ENCODE peak calls at places on chromosomes 11 and 22, in ten cellular contexts. R, K, J, L, H, C, Q, P, I and D are unnamed samples. For H3K4me1, the result is how much of the 10 kb centered on the place peaks cover.

GRCh38 chr22:24401824-24402434 is 25.5 kb upstream of the ADORA2A start:
- DNase-seq in R (no peak), K (no peak), J (no peak), L (no peak), H (no peak), C (no peak), Q (no peak), P (no peak), I (peak), D (no peak)

GRCh38 chr11:12005476-12005875 is 3.0 kb downstream of the DKK3 start:
- DNase-seq in R (no peak), K (no peak), J (no peak), L (no peak), H (no peak), C (no peak), Q (no peak), P (no peak), I (no peak), D (no peak)

GRCh38 chr22:30021338-30021737 is 58.9 kb upstream of the HORMAD2 start:
- DNase-seq in R (no peak), K (no peak), J (no peak), L (no peak), H (no peak), C (no peak), Q (no peak), P (no peak), I (no peak), D (no peak)

GRCh38 chr11:19060629-19061028 is at the start of gene MRGPRX2:
- DNase-seq in R (no peak), K (no peak), J (no peak), L (no peak), H (no peak), C (no peak), Q (no peak), P (no peak), I (no peak), D (no peak)

GRCh38 chr22:19663821-19664325 is 50.4 kb upstream of the SEPTIN5 start:
- DNase-seq in R (no peak), K (peak), J (no peak), L (no peak), H (no peak), C (no peak), Q (no peak), P (peak), I (peak), D (no peak)

GRCh38 chr22:44399906-44400762 is 87.4 kb upstream of the SHISAL1 start:
- DNase-seq in R (no peak), K (no peak), J (peak), L (peak), H (no peak), C (no peak), Q (no peak), P (peak), I (peak), D (peak)

GRCh38 chr11:3642071-3642951 is 519 bp upstream of the ART5 start:
- DNase-seq in R (peak), K (no peak), J (peak), L (peak), H (no peak), C (peak), Q (peak), P (peak), I (peak), D (peak)

GRCh38 chr22:50280022-50280707 is 10.0 kb upstream of the MAPK11 start:
- DNase-seq in R (no peak), K (no peak), J (peak), L (no peak), H (no peak), C (no peak), Q (no peak), P (no peak), I (no peak), D (no peak)

GRCh38 chr11:77088236-77089003 is 14.2 kb upstream of the OMP start:
- DNase-seq in R (no peak), K (no peak), J (peak), L (peak), H (no peak), C (no peak), Q (peak), P (no peak), I (no peak), D (peak)

GRCh38 chr22:39433476-39434242 is 23.2 kb upstream of the MGAT3 start:
- DNase-seq in R (no peak), K (no peak), J (no peak), L (no peak), H (no peak), C (no peak), Q (no peak), P (no peak), I (no peak), D (no peak)

GRCh38 chr11:1825039-1825740 is 9.6 kb upstream of the SYT8 start:
- DNase-seq in R (no peak), K (no peak), J (peak), L (peak), H (no peak), C (peak), Q (no peak), P (peak), I (no peak), D (no peak)

GRCh38 chr22:46006379-46007002 is 29.5 kb upstream of the WNT7B start:
- DNase-seq in R (peak), K (peak), J (peak), L (peak), H (peak), C (peak), Q (peak), P (peak), I (peak), D (peak)

GRCh38 chr11:85299247-85299646 is 327.9 kb downstream of the DLG2 start:
- DNase-seq in R (no peak), K (no peak), J (no peak), L (no peak), H (no peak), C (peak), Q (no peak), P (no peak), I (no peak), D (no peak)

GRCh38 chr11:2770556-2771301 is 70.9 kb upstream of the KCNQ1OT1 start:
- DNase-seq in R (no peak), K (peak), J (peak), L (no peak), H (peak), C (no peak), Q (peak), P (peak), I (no peak), D (peak)

GRCh38 chr11:8389034-8389996 is 125.6 kb upstream of the LMO1 start:
- DNase-seq in R (no peak), K (no peak), J (peak), L (no peak), H (no peak), C (no peak), Q (no peak), P (no peak), I (no peak), D (no peak)

GRCh38 chr11:9057888-9058287 is 33.5 kb downstream of the SCUBE2 start:
- DNase-seq in R (no peak), K (no peak), J (no peak), L (no peak), H (no peak), C (no peak), Q (no peak), P (peak), I (no peak), D (no peak)

GRCh38 chr11:44949160-44950035 is 1.3 kb downstream of the TP53I11 start:
- DNase-seq in R (no peak), K (no peak), J (no peak), L (peak), H (no peak), C (peak), Q (no peak), P (peak), I (peak), D (no peak)

GRCh38 chr22:37219534-37219933 is 7.3 kb upstream of the SSTR3 start:
- DNase-seq in R (no peak), K (no peak), J (no peak), L (no peak), H (no peak), C (no peak), Q (no peak), P (no peak), I (no peak), D (no peak)

GRCh38 chr11:45974806-45975205 is 52.4 kb downstream of the LARGE2 start:
- DNase-seq in R (no peak), K (no peak), J (no peak), L (no peak), H (no peak), C (no peak), Q (no peak), P (no peak), I (no peak), D (no peak)

GRCh38 chr11:65398362-65398910 is 12.0 kb downstream of the FRMD8 start:
- DNase-seq in R (no peak), K (no peak), J (no peak), L (no peak), H (no peak), C (no peak), Q (no peak), P (no peak), I (no peak), D (no peak)

GRCh38 chr22:40031766-40032470 is 37.2 kb downstream of the FAM83F start:
- DNase-seq in R (no peak), K (peak), J (no peak), L (no peak), H (no peak), C (no peak), Q (peak), P (no peak), I (no peak), D (peak)

GRCh38 chr11:109707411-109707810 is 285.4 kb downstream of the C11orf87 start:
- DNase-seq in R (peak), K (no peak), J (no peak), L (no peak), H (no peak), C (no peak), Q (no peak), P (no peak), I (no peak), D (no peak)

GRCh38 chr11:127106142-127106541 is 105.6 kb upstream of the KIRREL3 start:
- DNase-seq in R (no peak), K (no peak), J (no peak), L (no peak), H (peak), C (no peak), Q (no peak), P (no peak), I (no peak), D (no peak)

GRCh38 chr11:12971955-12972354 is 37.2 kb upstream of the RASSF10 start:
- DNase-seq in R (no peak), K (no peak), J (no peak), L (no peak), H (no peak), C (no peak), Q (no peak), P (no peak), I (no peak), D (no peak)

GRCh38 chr11:102143867-102144266 is 33.6 kb downstream of the YAP1 start:
- DNase-seq in R (no peak), K (no peak), J (no peak), L (no peak), H (no peak), C (no peak), Q (no peak), P (no peak), I (no peak), D (no peak)

GRCh38 chr22:24185501-24186351 is 4.4 kb downstream of the SUSD2 start:
- DNase-seq in R (no peak), K (no peak), J (no peak), L (no peak), H (no peak), C (no peak), Q (peak), P (no peak), I (peak), D (no peak)

GRCh38 chr22:38755911-38756532 is at the start of gene SUN2:
- DNase-seq in R (peak), K (peak), J (peak), L (peak), H (peak), C (peak), Q (peak), P (peak), I (peak), D (peak)

GRCh38 chr11:126405906-126406305 is 50.4 kb downstream of the ST3GAL4 start:
- DNase-seq in R (no peak), K (no peak), J (no peak), L (peak), H (no peak), C (no peak), Q (no peak), P (no peak), I (no peak), D (no peak)

GRCh38 chr22:38850941-38851849 is 7.4 kb upstream of the NPTXR start:
- DNase-seq in R (no peak), K (no peak), J (no peak), L (no peak), H (no peak), C (peak), Q (no peak), P (no peak), I (no peak), D (no peak)

GRCh38 chr11:12287374-12288211 is 89.8 kb upstream of the PARVA start:
- DNase-seq in R (peak), K (peak), J (peak), L (peak), H (peak), C (peak), Q (peak), P (peak), I (peak), D (peak)

GRCh38 chr11:13329670-13330401 is 52.2 kb downstream of the BMAL1 start:
- DNase-seq in R (no peak), K (no peak), J (peak), L (no peak), H (no peak), C (no peak), Q (no peak), P (no peak), I (peak), D (no peak)

GRCh38 chr11:27423125-27423524 is 49.5 kb downstream of the LGR4 start:
- DNase-seq in R (peak), K (peak), J (peak), L (peak), H (no peak), C (peak), Q (peak), P (no peak), I (no peak), D (peak)

GRCh38 chr11:14637868-14638409 is 5.7 kb upstream of the PDE3B start:
- DNase-seq in R (no peak), K (no peak), J (no peak), L (no peak), H (no peak), C (no peak), Q (no peak), P (no peak), I (no peak), D (no peak)

GRCh38 chr22:41469218-41469851 is 418 bp downstream of the ACO2 start:
- DNase-seq in R (no peak), K (no peak), J (peak), L (peak), H (no peak), C (no peak), Q (peak), P (no peak), I (no peak), D (no peak)

GRCh38 chr11:40130427-40130826 is 1329.0 kb downstream of the LRRC4C start:
- DNase-seq in R (no peak), K (no peak), J (no peak), L (no peak), H (no peak), C (no peak), Q (no peak), P (peak), I (peak), D (no peak)

GRCh38 chr11:76669901-76670474 is 559 bp downstream of the LRRC32 start:
- DNase-seq in R (no peak), K (no peak), J (no peak), L (no peak), H (no peak), C (no peak), Q (peak), P (no peak), I (no peak), D (peak)

GRCh38 chr11:108498046-108498815 is at the start of gene POGLUT3:
- DNase-seq in R (peak), K (peak), J (peak), L (peak), H (no peak), C (peak), Q (peak), P (peak), I (peak), D (peak)
- TF ChIP-seq EP300 in R (no peak), K (no peak), J (no peak), L (no peak), H (no peak), C (no peak), Q (no peak), P (no peak), I (no peak), D (no peak)

GRCh38 chr11:73198677-73199076 is 19.4 kb upstream of the P2RY2 start:
- DNase-seq in R (no peak), K (peak), J (no peak), L (peak), H (no peak), C (peak), Q (peak), P (no peak), I (no peak), D (no peak)
- H3K4me1 ChIP-seq in R (under half), K (half or more), J (under half), L (under half), H (under half), C (under half), Q (under half), P (under half), I (under half), D (under half)

DNA sequence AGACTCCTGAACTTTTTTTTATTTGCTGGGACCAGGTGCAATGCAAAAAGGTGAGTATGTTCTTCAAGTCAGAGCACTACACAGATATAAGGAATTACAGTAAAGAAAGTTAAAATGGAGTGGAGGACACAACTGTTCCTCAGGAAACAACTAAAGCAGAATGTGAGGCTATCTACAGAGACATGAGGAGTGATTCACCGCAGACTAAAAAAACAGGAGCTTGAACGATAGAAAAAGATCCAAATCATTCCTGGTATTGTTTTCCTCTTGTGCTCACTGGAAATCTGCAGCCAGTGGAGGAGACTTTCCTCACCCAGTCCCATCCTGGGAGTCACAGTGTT is 106.2 kb downstream of the ABTB2 start:
- DNase-seq in R (no peak), K (no peak), J (no peak), L (no peak), H (no peak), C (no peak), Q (no peak), P (no peak), I (no peak), D (no peak)
- H3K4me3 ChIP-seq in R (no peak), K (no peak), J (no peak), L (no peak), H (no peak), C (no peak), Q (no peak), P (no peak), I (no peak), D (no peak)

GRCh38 chr11:17021550-17021949 is 7.3 kb upstream of the PLEKHA7 start:
- DNase-seq in R (no peak), K (no peak), J (no peak), L (no peak), H (no peak), C (no peak), Q (no peak), P (no peak), I (peak), D (no peak)
- TF ChIP-seq EP300 in R (no peak), K (no peak), J (no peak), L (no peak), H (no peak), C (no peak), Q (no peak), P (no peak), I (no peak), D (no peak)

GRCh38 chr11:68839953-68840641 is 1.6 kb downstream of the CPT1A start:
- DNase-seq in R (no peak), K (no peak), J (no peak), L (peak), H (no peak), C (no peak), Q (no peak), P (no peak), I (no peak), D (no peak)

GRCh38 chr11:68843052-68843561 is 1.4 kb upstream of the CPT1A start:
- DNase-seq in R (no peak), K (no peak), J (peak), L (peak), H (no peak), C (no peak), Q (no peak), P (no peak), I (no peak), D (no peak)

GRCh38 chr11:68842427-68843051 is 823 bp upstream of the CPT1A start:
- DNase-seq in R (no peak), K (no peak), J (no peak), L (no peak), H (no peak), C (no peak), Q (no peak), P (no peak), I (no peak), D (no peak)

GRCh38 chr11:68840661-68841653 is 759 bp downstream of the CPT1A start:
- DNase-seq in R (no peak), K (no peak), J (peak), L (peak), H (no peak), C (peak), Q (peak), P (peak), I (peak), D (peak)

GRCh38 chr11:68841718-68842426 is at the start of gene CPT1A:
- DNase-seq in R (peak), K (no peak), J (peak), L (peak), H (no peak), C (peak), Q (peak), P (peak), I (peak), D (peak)
- H3K4me1 ChIP-seq in R (under half), K (half or more), J (half or more), L (under half), H (half or more), C (under half), Q (half or more), P (under half), I (under half), D (under half)

GRCh38 chr11:64355078-64355940 is 3.7 kb upstream of the RPS6KA4 start:
- DNase-seq in R (peak), K (no peak), J (peak), L (peak), H (no peak), C (peak), Q (peak), P (peak), I (peak), D (peak)
- H3K4me3 ChIP-seq in R (peak), K (peak), J (peak), L (no peak), H (peak), C (peak), Q (peak), P (no peak), I (peak), D (peak)

GRCh38 chr11:71342951-71343827 is 90.8 kb upstream of the SHANK2 start:
- DNase-seq in R (no peak), K (no peak), J (peak), L (peak), H (no peak), C (peak), Q (no peak), P (peak), I (peak), D (no peak)
- TF ChIP-seq EP300 in R (no peak), K (no peak), J (no peak), L (no peak), H (no peak), C (no peak), Q (no peak), P (no peak), I (no peak), D (no peak)

GRCh38 chr11:61538636-61538961 is 30.1 kb downstream of the LRRC10B start:
- DNase-seq in R (no peak), K (no peak), J (no peak), L (no peak), H (no peak), C (no peak), Q (no peak), P (no peak), I (no peak), D (no peak)
- H3K4me1 ChIP-seq in R (under half), K (under half), J (under half), L (under half), H (under half), C (under half), Q (under half), P (under half), I (half or more), D (under half)

GRCh38 chr11:34809191-34810106 is 106.7 kb downstream of the APIP start:
- DNase-seq in R (no peak), K (no peak), J (no peak), L (no peak), H (peak), C (no peak), Q (no peak), P (no peak), I (no peak), D (no peak)
- H3K4me3 ChIP-seq in R (no peak), K (no peak), J (no peak), L (no peak), H (no peak), C (no peak), Q (no peak), P (no peak), I (no peak), D (no peak)

DNA sequence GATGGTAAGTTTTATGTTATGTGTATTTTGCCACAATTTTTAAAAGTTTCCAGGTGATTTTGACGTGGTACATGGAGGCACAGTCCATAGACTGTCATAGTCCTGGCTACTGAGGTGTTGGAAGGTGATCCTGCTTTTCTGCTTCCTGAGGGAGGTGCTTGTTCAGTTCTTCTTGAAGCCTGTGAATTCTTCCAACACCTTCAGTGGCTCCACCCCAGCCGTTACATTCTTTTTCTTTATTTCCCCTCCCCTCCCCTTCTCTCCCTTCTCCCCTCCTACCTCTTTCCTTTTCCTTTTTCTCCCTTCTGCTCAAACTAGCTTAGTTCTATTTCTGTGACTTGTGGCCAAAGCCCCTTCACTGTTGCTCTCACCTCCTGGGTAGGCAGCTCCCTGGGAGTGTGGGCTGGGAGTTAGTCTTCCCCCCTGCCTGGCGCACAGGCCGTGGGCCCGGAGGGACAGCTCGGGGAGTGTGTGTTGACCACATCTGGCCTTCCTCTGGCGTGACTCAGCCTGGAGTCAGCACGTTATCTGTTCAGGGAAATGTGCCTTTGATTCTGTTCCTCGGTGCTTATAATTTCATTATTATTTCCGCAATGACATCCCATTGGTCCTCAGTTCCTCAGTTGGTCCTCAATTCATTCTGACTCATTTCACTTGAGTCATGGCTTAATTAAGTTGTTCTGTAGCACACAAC is 566.2 kb downstream of the TBC1D22A start:
- DNase-seq in R (peak), K (no peak), J (no peak), L (no peak), H (peak), C (peak), Q (no peak), P (no peak), I (peak), D (peak)
- TF ChIP-seq EP300 in R (no peak), K (no peak), J (no peak), L (no peak), H (no peak), C (no peak), Q (no peak), P (no peak), I (peak), D (no peak)